ENCODE peak calls at places on chromosomes 5 and 9, in seven cellular contexts. F is AG09309; A is AG04450; R is GM23338; I is right atrium auricular region; N is CD8-positive, alpha-beta T cell; S is colonic mucosa. P is an unnamed sample.

GRCh38 chr5:33261305-33261704 is 179.5 kb upstream of the TARS1 start:
- DNase-seq in S (no peak), R (no peak), A (peak; percentile 15), F (peak; percentile 11), N (no peak), I (no peak), P (peak; percentile 33)

GRCh38 chr9:87148391-87149237 is 201.3 kb upstream of the GAS1 start:
- DNase-seq in N (no peak), S (peak; percentile 45), F (no peak), I (peak; percentile 91), R (peak; percentile 93), A (no peak), P (peak; percentile 69)

GRCh38 chr9:19782005-19782404 is 6.8 kb downstream of the SLC24A2 start:
- DNase-seq in A (no peak), N (no peak), I (no peak), F (no peak), R (peak; percentile 50), S (no peak), P (peak; percentile 2)

GRCh38 chr5:30040483-30041116 is 1152.9 kb upstream of the CDH6 start:
- DNase-seq in A (no peak), S (peak; percentile 20), N (no peak), R (peak; percentile 87), F (no peak), I (no peak), P (peak; percentile 3)

GRCh38 chr9:89038354-89039091 is 47.3 kb downstream of the S1PR3 start:
- DNase-seq in I (peak; percentile 77), A (peak; percentile 85), S (peak; percentile 31), N (no peak), F (peak; percentile 87), R (no peak), P (peak; percentile 57)

GRCh38 chr9:117234178-117234577 is 180.7 kb downstream of the ASTN2 start:
- DNase-seq in F (no peak), I (no peak), N (no peak), S (no peak), A (no peak), R (no peak), P (no peak)

GRCh38 chr5:78361226-78361993 is 993 bp downstream of the SCAMP1 start:
- DNase-seq in S (peak; percentile 61), I (peak; percentile 63), A (no peak), F (no peak), N (no peak), R (peak; percentile 69), P (peak; percentile 67)

GRCh38 chr5:58490397-58491072 is 700 bp upstream of the GAPT start:
- DNase-seq in S (no peak), I (no peak), R (no peak), N (no peak), F (no peak), A (no peak), P (no peak)

GRCh38 chr9:37975639-37976038 is 71.7 kb upstream of the SLC25A51 start:
- DNase-seq in F (no peak), R (no peak), A (no peak), I (no peak), N (no peak), S (no peak), P (no peak)

GRCh38 chr5:75054110-75054930 is 2.0 kb upstream of the GCNT4 start:
- DNase-seq in R (peak; percentile 87), A (no peak), F (peak; percentile 24), I (peak; percentile 68), S (peak; percentile 36), N (no peak), P (peak; percentile 70)

GRCh38 chr9:74662616-74663015 is 165.5 kb downstream of the RORB start:
- DNase-seq in I (no peak), S (no peak), A (no peak), R (no peak), N (no peak), F (no peak), P (no peak)

GRCh38 chr9:2506310-2506709 is 115.3 kb upstream of the VLDLR start:
- DNase-seq in I (no peak), N (no peak), S (no peak), R (no peak), F (no peak), A (no peak), P (no peak)

GRCh38 chr5:73607228-73607627 is 18.8 kb upstream of the ARHGEF28 start:
- DNase-seq in I (no peak), F (no peak), N (no peak), S (no peak), A (no peak), R (no peak), P (no peak)

GRCh38 chr9:20573023-20573422 is 49.3 kb downstream of the MLLT3 start:
- DNase-seq in N (no peak), R (no peak), I (no peak), A (no peak), F (no peak), S (no peak), P (no peak)

GRCh38 chr5:94218374-94218773 is 400.0 kb downstream of the KIAA0825 start:
- DNase-seq in F (peak; percentile 80), I (no peak), R (peak; percentile 17), N (no peak), S (no peak), A (peak; percentile 48), P (no peak)

GRCh38 chr9:130872511-130872910 is 24.1 kb downstream of the QRFP start:
- DNase-seq in R (no peak), I (no peak), A (no peak), S (no peak), F (no peak), N (no peak), P (no peak)
- TF ChIP-seq CTCF in R (no peak), I (no peak), A (no peak), S (no peak), F (no peak), N (no peak), P (no peak)

DNA sequence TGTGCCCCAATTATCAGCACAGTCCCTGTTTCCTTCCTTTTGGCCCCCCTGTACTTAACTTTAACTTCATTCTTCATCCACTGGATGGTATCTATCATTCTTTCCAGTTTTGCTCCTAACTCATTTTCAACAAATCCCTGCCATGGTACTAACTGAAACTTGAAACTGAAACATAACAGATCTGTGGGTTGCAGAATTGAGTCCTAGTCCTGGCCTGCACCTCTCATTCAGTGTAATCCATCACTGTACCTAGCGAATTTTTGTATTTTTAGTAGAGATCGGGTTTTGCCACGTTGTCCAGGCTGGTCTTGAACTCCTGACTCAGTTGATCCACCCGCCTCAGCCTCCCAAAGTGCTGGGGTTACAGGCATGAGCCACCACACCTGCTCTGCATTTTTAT is 15.3 kb upstream of the PIK3R1 start:
- DNase-seq in A (no peak), N (no peak), R (no peak), S (no peak), F (no peak), I (no peak), P (no peak)
- H3K4me3 ChIP-seq in A (no peak overlapping the region), N (no peak overlapping the region), R (no peak overlapping the region), S (no peak overlapping the region), F (no peak overlapping the region), I (no peak overlapping the region), P (no peak overlapping the region)

GRCh38 chr5:9766581-9766980 is 136.4 kb upstream of the TAS2R1 start:
- DNase-seq in I (no peak), A (no peak), N (no peak), S (no peak), F (no peak), R (no peak), P (no peak)
- TF ChIP-seq CTCF in I (no peak), A (no peak), N (no peak), S (no peak), F (peak; percentile 42), R (no peak), P (no peak)

DNA sequence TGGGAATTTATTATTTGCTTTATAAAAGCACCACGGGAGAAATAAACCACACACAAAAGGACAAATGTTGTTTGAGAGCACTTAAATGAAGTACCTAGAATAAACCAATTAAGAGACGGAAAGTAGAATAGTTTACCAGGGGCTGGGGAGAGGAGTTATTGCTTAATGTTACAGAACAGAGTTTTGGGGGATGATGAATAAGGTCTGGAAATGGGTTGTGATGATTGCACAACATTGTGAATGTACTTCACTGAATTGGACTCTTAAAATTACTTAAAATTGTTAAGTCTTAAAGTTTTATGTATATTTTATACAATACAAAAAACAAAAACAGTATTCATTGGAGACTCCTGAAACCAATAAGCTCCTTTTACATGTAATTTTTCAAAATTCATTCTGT is 1.5 kb downstream of the ZBTB43 start:
- DNase-seq in S (no peak), I (no peak), N (no peak), R (no peak), A (no peak), F (no peak), P (peak; percentile 71)
- H3K4me3 ChIP-seq in S (no peak overlapping the region), I (peak overlapping the region; percentile 90), N (peak overlapping the region; percentile 83), R (peak overlapping the region; percentile 78), A (peak overlapping the region; percentile 89), F (no peak overlapping the region), P (peak overlapping the region; percentile 94)

GRCh38 chr9:97501177-97501971 is at the start of gene TMOD1:
- DNase-seq in R (peak; percentile 73), S (peak; percentile 75), N (peak; percentile 29), A (no peak), F (no peak), I (no peak), P (peak; percentile 45)
- TF ChIP-seq CTCF in R (peak; percentile 52), S (no peak), N (no peak), A (no peak), F (no peak), I (peak; percentile 39), P (no peak)

DNA sequence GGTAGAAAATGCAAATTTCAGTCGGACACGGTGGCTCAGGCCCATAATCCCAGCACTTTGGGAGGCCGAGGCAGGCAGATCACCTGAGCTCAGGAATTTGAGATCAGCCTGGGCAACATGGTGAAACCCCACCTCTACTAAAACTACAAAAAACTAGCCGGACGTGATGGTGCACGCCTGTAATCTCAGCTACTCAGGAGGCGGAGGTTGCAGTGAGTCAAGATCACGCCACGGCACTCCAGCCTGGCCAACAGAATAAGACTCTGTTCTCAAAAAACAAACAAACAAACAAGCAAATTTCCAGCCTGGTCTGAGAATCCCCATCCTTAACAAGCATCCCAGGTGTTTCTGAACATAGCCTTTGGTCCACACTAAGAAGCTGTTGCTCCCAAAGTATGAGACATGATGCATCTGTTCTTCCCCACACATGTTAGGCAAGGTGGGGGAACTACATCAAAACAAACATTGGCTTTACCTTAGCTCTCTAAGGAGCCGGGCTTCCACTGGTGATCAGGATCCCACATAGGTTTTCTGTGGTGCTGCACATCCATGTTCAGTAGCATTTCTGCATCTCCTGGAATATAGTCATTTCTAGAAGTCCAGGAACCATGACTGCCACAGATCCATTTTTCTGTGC is 92.5 kb upstream of the DMRT1 start:
- DNase-seq in S (no peak), R (no peak), I (peak; percentile 48), F (no peak), N (no peak), A (no peak), P (no peak)
- H3K4me3 ChIP-seq in S (no peak overlapping the region), R (no peak overlapping the region), I (no peak overlapping the region), F (no peak overlapping the region), N (no peak overlapping the region), A (no peak overlapping the region), P (no peak overlapping the region)

GRCh38 chr5:172910828-172911627 is 48.2 kb upstream of the RPL26L1 start:
- DNase-seq in N (no peak), F (no peak), I (peak; percentile 94), A (no peak), R (peak; percentile 36), S (peak; percentile 50), P (peak; percentile 87)
- TF ChIP-seq CTCF in N (no peak), F (peak; percentile 43), I (peak; percentile 52), A (peak; percentile 35), R (peak; percentile 64), S (peak; percentile 11), P (peak; percentile 40)

P was measured in fibroblast of villous mesenchyme.